ENCODE peak calls at places on chromosome 22, in ten cellular contexts. K is left ventricle myocardium inferior, Q is sigmoid colon, E is esophagus muscularis mucosa, U is GM12865, H is thyroid gland, R is endodermal cell, P is cardiac muscle cell, M is dorsolateral prefrontal cortex, B is pancreas. Z is an unnamed sample.

GRCh38 chr22:29842740-29843139 is 4.7 kb upstream of the ASCC2 start:
- DNase-seq in Q (no peak), U (no peak), K (no peak), P (no peak), E (no peak), B (no peak), R (no peak), M (no peak), H (no peak), Z (peak; percentile 91)

GRCh38 chr22:26436903-26437515 is 7.9 kb downstream of the ASPHD2 start:
- DNase-seq in E (no peak), U (no peak), B (peak; percentile 33), R (no peak), P (no peak), H (no peak), K (no peak), Q (no peak), M (no peak), Z (peak; percentile 9)

GRCh38 chr22:30262917-30263741 is 3.5 kb downstream of the OSM start:
- DNase-seq in R (peak; percentile 95), M (peak; percentile 66), Q (peak; percentile 87), P (peak; percentile 87), K (peak; percentile 75), B (peak; percentile 70), U (peak; percentile 76), E (no peak), H (peak; percentile 68), Z (peak; percentile 70)

GRCh38 chr22:24232725-24233124 is 12.2 kb downstream of the GGT5 start:
- DNase-seq in K (no peak), H (no peak), B (no peak), R (no peak), U (no peak), E (no peak), P (no peak), M (no peak), Q (no peak), Z (no peak)

GRCh38 chr22:17410576-17410975 is 41.3 kb downstream of the CECR2 start:
- DNase-seq in K (no peak), P (no peak), H (no peak), B (no peak), M (no peak), Q (no peak), E (no peak), R (no peak), U (no peak), Z (no peak)

GRCh38 chr22:47558828-47559700 is 796.6 kb downstream of the TBC1D22A start:
- DNase-seq in R (no peak), U (no peak), B (no peak), P (no peak), H (no peak), Q (no peak), K (no peak), E (peak; percentile 77), M (no peak), Z (no peak)

GRCh38 chr22:43620197-43620596 is 191.9 kb downstream of the EFCAB6 start:
- DNase-seq in M (no peak), R (no peak), H (no peak), K (no peak), U (no peak), P (no peak), Q (no peak), B (no peak), E (peak; percentile 21), Z (no peak)

GRCh38 chr22:40429481-40429880 is 59.1 kb downstream of the SGSM3 start:
- DNase-seq in M (no peak), U (no peak), P (no peak), R (no peak), H (no peak), K (no peak), Q (no peak), E (no peak), B (no peak), Z (no peak)

GRCh38 chr22:38744981-38745380 is 10.8 kb downstream of the SUN2 start:
- DNase-seq in Q (no peak), R (no peak), P (no peak), M (no peak), K (no peak), B (no peak), E (no peak), U (no peak), H (no peak), Z (no peak)

GRCh38 chr22:35426801-35427140 is 26.8 kb downstream of the MCM5 start:
- DNase-seq in B (no peak), E (no peak), Q (no peak), H (no peak), R (no peak), M (no peak), K (no peak), U (no peak), P (peak; percentile 35), Z (no peak)

GRCh38 chr22:38941488-38941987 is 15.9 kb upstream of the APOBEC3A start:
- DNase-seq in P (no peak), Q (no peak), B (no peak), M (no peak), U (peak; percentile 92), R (no peak), E (no peak), K (no peak), H (no peak), Z (no peak)

GRCh38 chr22:31088233-31088986 is 7.3 kb downstream of the SMTN start:
- DNase-seq in R (no peak), P (no peak), Q (no peak), E (no peak), U (no peak), B (no peak), K (no peak), M (no peak), H (no peak), Z (no peak)

GRCh38 chr22:43399338-43399979 is 12.4 kb upstream of the MPPED1 start:
- DNase-seq in K (no peak), R (no peak), U (no peak), E (no peak), P (no peak), M (no peak), B (no peak), H (no peak), Q (no peak), Z (no peak)

GRCh38 chr22:28761449-28761755 is 11.1 kb upstream of the CCDC117 start:
- DNase-seq in Q (no peak), K (no peak), U (no peak), B (no peak), R (peak; percentile 59), M (no peak), H (no peak), E (no peak), P (no peak), Z (no peak)

GRCh38 chr22:31064369-31064768 is 16.7 kb upstream of the SMTN start:
- DNase-seq in B (no peak), Q (no peak), M (no peak), K (no peak), R (no peak), E (no peak), U (no peak), H (no peak), P (no peak), Z (no peak)

DNA sequence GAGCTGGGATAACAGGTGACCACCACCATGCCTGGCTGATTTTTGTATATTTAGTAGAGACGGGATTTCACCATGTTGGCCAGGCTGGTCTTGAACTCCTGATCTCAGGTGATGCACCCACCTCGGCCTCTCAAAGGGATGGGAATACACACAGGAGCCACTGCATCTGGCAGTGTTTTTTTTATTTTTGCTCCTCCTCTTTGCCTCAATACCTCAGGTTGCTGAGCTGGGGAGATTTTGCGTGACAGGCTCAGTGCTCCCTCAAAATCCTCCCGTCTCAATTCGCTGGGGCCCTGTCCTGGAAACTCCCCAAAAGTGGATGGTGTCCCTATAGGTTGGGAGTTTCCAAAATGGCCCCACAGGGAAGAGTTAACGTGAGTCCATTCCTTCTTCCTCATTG is 71.7 kb downstream of the GGTLC2 start:
- DNase-seq in B (no peak), E (no peak), M (no peak), R (no peak), K (no peak), U (no peak), P (no peak), Q (no peak), H (no peak), Z (no peak)
- H3K4me3 ChIP-seq in B (no peak overlapping the region), E (no peak overlapping the region), M (no peak overlapping the region), R (no peak overlapping the region), K (no peak overlapping the region), U (no peak overlapping the region), P (no peak overlapping the region), Q (no peak overlapping the region), H (no peak overlapping the region), Z (no peak overlapping the region)

GRCh38 chr22:19238900-19239299 is 52.6 kb downstream of the CLTCL1 start:
- DNase-seq in K (no peak), H (no peak), R (no peak), E (no peak), B (no peak), U (no peak), P (no peak), M (no peak), Q (no peak), Z (peak; percentile 15)
- TF ChIP-seq CTCF in K (no peak), H (no peak), R (no peak), E (no peak), B (no peak), U (no peak), P (no peak), M (no peak), Q (no peak), Z (no peak)

GRCh38 chr22:19718255-19719054 is 4.2 kb downstream of the SEPTIN5 start:
- DNase-seq in Q (no peak), U (no peak), B (no peak), K (no peak), R (no peak), M (no peak), H (no peak), E (no peak), P (no peak), Z (no peak)

GRCh38 chr22:19719055-19719482 is 4.3 kb upstream of the GP1BB start:
- DNase-seq in B (no peak), E (no peak), H (no peak), K (peak; percentile 49), P (peak; percentile 72), R (no peak), Q (no peak), U (no peak), M (no peak), Z (no peak)

GRCh38 chr22:19720999-19721485 is 2.3 kb upstream of the GP1BB start:
- DNase-seq in K (no peak), P (no peak), U (no peak), R (no peak), M (no peak), E (no peak), B (no peak), Q (no peak), H (no peak), Z (no peak)

GRCh38 chr22:19720150-19720827 is 3.0 kb upstream of the GP1BB start:
- DNase-seq in H (no peak), U (no peak), R (no peak), E (no peak), Q (no peak), M (no peak), B (no peak), K (no peak), P (no peak), Z (no peak)

GRCh38 chr22:19719488-19720021 is 3.8 kb upstream of the GP1BB start:
- DNase-seq in P (no peak), H (no peak), K (no peak), R (no peak), E (no peak), U (no peak), M (no peak), Q (no peak), B (no peak), Z (no peak)
- H3K4me3 ChIP-seq in P (peak overlapping the region; percentile 58), H (no peak overlapping the region), K (peak overlapping the region; percentile 80), R (no peak overlapping the region), E (no peak overlapping the region), U (no peak overlapping the region), M (peak overlapping the region; percentile 63), Q (peak overlapping the region; percentile 60), B (peak overlapping the region; percentile 69), Z (no peak overlapping the region)

GRCh38 chr22:34344702-34345101 is 424.4 kb upstream of the LARGE1 start:
- DNase-seq in E (no peak), P (peak; percentile 23), R (no peak), H (no peak), M (no peak), B (no peak), U (no peak), Q (no peak), K (no peak), Z (no peak)
- TF ChIP-seq CTCF in E (no peak), P (no peak), R (no peak), H (no peak), M (no peak), B (no peak), U (no peak), Q (no peak), K (peak; percentile 44), Z (no peak)